ENCODE peak calls at places on chromosome 12, in six cellular contexts. B is A549, Q is uterus, P is psoas muscle, Z is HCT116, I is K562. N is an unnamed sample.

GRCh38 chr12:91785655-91786489 is 359.8 kb downstream of the BTG1 start:
- DNase-seq in I (no peak), P (no peak), Z (no peak), Q (no peak), B (no peak), N (no peak)

GRCh38 chr12:45122776-45123380 is 72.0 kb upstream of the DBX2 start:
- DNase-seq in Q (no peak), P (no peak), B (no peak), Z (peak; percentile 39), I (no peak), N (no peak)

GRCh38 chr12:32598688-32599087 is 80.4 kb upstream of the DNM1L start:
- DNase-seq in P (no peak), Q (no peak), I (no peak), Z (no peak), B (no peak), N (no peak)

GRCh38 chr12:115455268-115455681 is 771.3 kb upstream of the TBX3 start:
- DNase-seq in I (no peak), Q (no peak), Z (no peak), B (no peak), P (no peak), N (peak; percentile 22)

GRCh38 chr12:19885092-19885813 is 446.0 kb downstream of the AEBP2 start:
- DNase-seq in P (no peak), Z (no peak), I (no peak), B (no peak), Q (peak; percentile 47), N (no peak)

GRCh38 chr12:101111441-101111840 is 98.6 kb downstream of the SLC5A8 start:
- DNase-seq in Z (no peak), P (no peak), Q (no peak), B (no peak), I (no peak), N (no peak)

GRCh38 chr12:110661337-110661972 is 27.5 kb downstream of the HVCN1 start:
- DNase-seq in B (no peak), I (no peak), Z (no peak), Q (no peak), P (peak; percentile 28), N (no peak)

GRCh38 chr12:24838531-24838950 is 110.4 kb downstream of the BCAT1 start:
- DNase-seq in P (peak; percentile 17), B (no peak), I (no peak), Z (no peak), Q (peak; percentile 30), N (no peak)

GRCh38 chr12:41361791-41362190 is 173.7 kb downstream of the PDZRN4 start:
- DNase-seq in Z (no peak), I (no peak), Q (no peak), B (no peak), P (no peak), N (no peak)

GRCh38 chr12:124917135-124917840 is 2.8 kb upstream of the UBC start:
- DNase-seq in I (peak; percentile 77), Z (peak; percentile 99), Q (peak; percentile 98), B (peak; percentile 77), P (peak; percentile 96), N (peak; percentile 93)

GRCh38 chr12:124920353-124920935 is 6.0 kb upstream of the UBC start:
- DNase-seq in Z (no peak), B (no peak), Q (no peak), I (no peak), P (no peak), N (no peak)

GRCh38 chr12:124916370-124917134 is 2.1 kb upstream of the UBC start:
- DNase-seq in Q (peak; percentile 78), Z (peak; percentile 90), I (peak; percentile 20), P (peak; percentile 73), B (no peak), N (no peak)

GRCh38 chr12:124919646-124920352 is 5.3 kb upstream of the UBC start:
- DNase-seq in I (no peak), B (no peak), Q (no peak), P (no peak), Z (no peak), N (no peak)

GRCh38 chr12:124917841-124918621 is 3.6 kb upstream of the UBC start:
- DNase-seq in Q (no peak), Z (no peak), P (no peak), I (no peak), B (no peak), N (no peak)
- H3K4me3 ChIP-seq in Q (peak overlapping the region; percentile 31), Z (peak overlapping the region; percentile 45), P (peak overlapping the region; percentile 94), I (peak overlapping the region; percentile 94), B (peak overlapping the region; percentile 42), N (no peak overlapping the region)

GRCh38 chr12:120775862-120776552 is 50.4 kb downstream of the ACADS start:
- DNase-seq in B (no peak), I (no peak), P (no peak), Q (no peak), Z (no peak), N (no peak)
- TF ChIP-seq CTCF in B (no peak), I (no peak), P (peak; percentile 10), Q (no peak), Z (no peak), N (peak; percentile 30)

GRCh38 chr12:57237952-57238853 is 8.7 kb downstream of the SHMT2 start:
- DNase-seq in I (peak; percentile 68), B (no peak), P (peak; percentile 49), Z (no peak), Q (no peak), N (no peak)
- H3K4me1 ChIP-seq in I (peaks cover 87% of the 10 kb centered on the region), B (peaks cover 23% of the 10 kb centered on the region), P (peaks cover 41% of the 10 kb centered on the region), Z (peaks cover 20% of the 10 kb centered on the region), Q (peaks cover 24% of the 10 kb centered on the region), N (peaks cover 61% of the 10 kb centered on the region)

GRCh38 chr12:56348776-56349175 is 10.1 kb downstream of the IL23A start:
- DNase-seq in Z (no peak), I (no peak), Q (no peak), B (no peak), P (no peak), N (no peak)

GRCh38 chr12:56346663-56347062 is 8.0 kb downstream of the IL23A start:
- DNase-seq in B (no peak), P (no peak), Q (no peak), Z (no peak), I (no peak), N (peak; percentile 14)

GRCh38 chr12:56351325-56351724 is 8.6 kb downstream of the STAT2 start:
- DNase-seq in I (no peak), B (no peak), Z (no peak), P (no peak), Q (no peak), N (no peak)

GRCh38 chr12:56350662-56351061 is 9.2 kb downstream of the STAT2 start:
- DNase-seq in I (no peak), B (no peak), Z (no peak), Q (no peak), P (no peak), N (no peak)
- H3K4me3 ChIP-seq in I (no peak overlapping the region), B (no peak overlapping the region), Z (no peak overlapping the region), Q (no peak overlapping the region), P (no peak overlapping the region), N (no peak overlapping the region)

GRCh38 chr12:69196302-69197288 is 42.8 kb upstream of the CPSF6 start:
- DNase-seq in I (peak; percentile 17), Z (no peak), Q (no peak), P (no peak), B (no peak), N (no peak)
- TF ChIP-seq CTCF in I (peak; percentile 57), Z (peak; percentile 37), Q (no peak), P (peak; percentile 26), B (peak; percentile 28), N (no peak)

GRCh38 chr12:46487567-46488131 is 115.1 kb upstream of the SLC38A2 start:
- DNase-seq in I (no peak), B (no peak), P (no peak), Q (no peak), Z (no peak), N (no peak)
- H3K4me1 ChIP-seq in I (peaks cover 3% of the 10 kb centered on the region), B (peaks cover 53% of the 10 kb centered on the region), P (peaks cover 19% of the 10 kb centered on the region), Q (no peaks in the 10 kb centered on the region), Z (peaks cover 58% of the 10 kb centered on the region), N (peaks cover 7% of the 10 kb centered on the region)

GRCh38 chr12:54189198-54189539 is 384 bp upstream of the SMUG1 start:
- DNase-seq in Q (no peak), P (no peak), Z (no peak), B (no peak), I (no peak), N (no peak)
- H3K4me3 ChIP-seq in Q (peak overlapping the region; percentile 56), P (peak overlapping the region; percentile 96), Z (peak overlapping the region; percentile 63), B (peak overlapping the region; percentile 74), I (peak overlapping the region; percentile 78), N (no peak overlapping the region)

GRCh38 chr12:17976202-17976601 is 113.8 kb downstream of the RERGL start:
- DNase-seq in P (no peak), Q (no peak), B (no peak), I (no peak), Z (no peak), N (no peak)
- TF ChIP-seq CTCF in P (no peak), Q (no peak), B (no peak), I (no peak), Z (no peak), N (no peak)

GRCh38 chr12:65603428-65604351 is 220.6 kb upstream of the HMGA2 start:
- DNase-seq in Q (no peak), B (peak; percentile 48), Z (peak; percentile 75), P (no peak), I (peak; percentile 9), N (peak; percentile 81)
- H3K4me1 ChIP-seq in Q (peaks cover 4% of the 10 kb centered on the region), B (peaks cover 20% of the 10 kb centered on the region), Z (peaks cover 62% of the 10 kb centered on the region), P (peaks cover 5% of the 10 kb centered on the region), I (no peaks in the 10 kb centered on the region), N (peaks cover 20% of the 10 kb centered on the region)

DNA sequence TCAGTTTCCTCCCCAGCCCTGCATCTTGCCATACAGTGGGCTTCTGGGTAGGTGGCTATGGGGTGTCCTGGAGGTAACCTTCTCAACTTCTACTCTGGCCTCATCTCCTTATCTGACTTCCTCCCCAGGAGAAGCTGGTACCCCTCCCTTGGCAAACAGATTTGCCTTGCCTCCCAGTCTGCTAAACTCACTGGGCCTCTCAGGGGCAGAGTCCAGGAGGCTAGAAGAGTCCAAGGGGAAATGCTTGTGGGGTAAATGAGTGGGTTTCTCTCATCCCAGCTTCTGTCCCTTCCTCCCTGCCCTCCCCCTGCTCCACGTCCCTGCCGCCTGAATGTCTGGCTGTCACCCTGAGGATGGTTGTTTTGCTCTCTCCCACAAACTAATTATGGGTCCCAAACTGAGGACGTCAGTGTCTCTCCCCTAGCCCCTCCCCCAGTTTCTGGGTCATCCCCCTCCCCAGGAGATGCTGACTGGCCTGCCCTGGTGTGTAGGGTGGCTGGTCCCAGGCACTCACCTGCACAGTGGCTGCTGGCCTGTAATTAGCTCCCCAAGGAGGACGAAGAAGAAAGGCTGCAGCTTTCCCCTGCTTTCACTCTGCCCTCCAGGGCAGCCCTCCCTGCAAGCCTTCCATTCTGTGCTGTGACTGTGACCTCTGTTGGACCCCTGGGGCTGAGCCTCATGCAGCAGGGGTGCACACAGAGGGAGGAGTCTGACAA is at the start of gene LRP1-AS:
- DNase-seq in Z (no peak), Q (no peak), P (no peak), I (no peak), B (no peak), N (no peak)
- H3K4me3 ChIP-seq in Z (no peak within 1 kb of the TSS), Q (no peak within 1 kb of the TSS), P (no peak within 1 kb of the TSS), I (no peak within 1 kb of the TSS), B (no peak within 1 kb of the TSS), N (no peak within 1 kb of the TSS)